ENCODE peak calls at places on chromosomes 11 and 22, in four cellular contexts. Y is sigmoid colon, G is HCT116, E is stomach. K is an unnamed sample.

GRCh38 chr22:44171486-44172076 is 9.1 kb upstream of the PARVG start:
- DNase-seq in Y (no peak), G (no peak), E (no peak), K (no peak)

GRCh38 chr11:102208835-102209234 is 98.6 kb downstream of the YAP1 start:
- DNase-seq in Y (no peak), G (no peak), E (no peak), K (no peak)

GRCh38 chr11:127066426-127067090 is 66.0 kb upstream of the KIRREL3 start:
- DNase-seq in Y (no peak), G (no peak), E (no peak), K (no peak)

GRCh38 chr11:122617297-122617696 is 38.2 kb upstream of the UBASH3B start:
- DNase-seq in Y (no peak), G (no peak), E (no peak), K (no peak)

GRCh38 chr11:17229481-17230152 is 21.8 kb upstream of the PIK3C2A start:
- DNase-seq in Y (no peak), G (no peak), E (no peak), K (no peak)

GRCh38 chr11:116384407-116384806 is 388.4 kb downstream of the BUD13 start:
- DNase-seq in Y (no peak), G (no peak), E (no peak), K (no peak)

GRCh38 chr22:47995718-47996117 is 1233.3 kb downstream of the TBC1D22A start:
- DNase-seq in Y (no peak), G (no peak), E (no peak), K (no peak)

GRCh38 chr11:79243412-79244174 is 197.2 kb downstream of the TENM4 start:
- DNase-seq in Y (no peak), G (no peak), E (no peak), K (no peak)

GRCh38 chr22:29994941-29995340 is 85.3 kb upstream of the HORMAD2 start:
- DNase-seq in Y (no peak), G (no peak), E (no peak), K (no peak)

GRCh38 chr11:85627332-85627997 is at the start of gene DLG2:
- DNase-seq in Y (no peak), G (no peak), E (no peak), K (no peak)

GRCh38 chr22:42947211-42947990 is 67.5 kb downstream of the PACSIN2 start:
- DNase-seq in Y (no peak), G (peak; percentile 73), E (peak; percentile 89), K (no peak)

GRCh38 chr11:69516526-69516925 is 35.1 kb downstream of the LINC01488 start:
- DNase-seq in Y (peak; percentile 34), G (no peak), E (no peak), K (no peak)

GRCh38 chr11:69514771-69515170 is 33.3 kb downstream of the LINC01488 start:
- DNase-seq in Y (peak; percentile 25), G (no peak), E (no peak), K (no peak)

GRCh38 chr11:69513196-69513595 is 31.7 kb downstream of the LINC01488 start:
- DNase-seq in Y (peak; percentile 32), G (no peak), E (no peak), K (no peak)

GRCh38 chr11:69513663-69514062 is 32.2 kb downstream of the LINC01488 start:
- DNase-seq in Y (peak; percentile 27), G (no peak), E (no peak), K (no peak)

GRCh38 chr11:69515271-69516245 is 34.1 kb downstream of the LINC01488 start:
- DNase-seq in Y (peak; percentile 46), G (no peak), E (no peak), K (no peak)
- TF ChIP-seq POLR2AphosphoS5 in Y (no peak), G (no peak), E (no peak), K (no peak)

GRCh38 chr11:128326791-128327190 is 260.6 kb downstream of the ETS1 start:
- DNase-seq in Y (no peak), G (no peak), E (no peak), K (no peak)
- H3K27ac ChIP-seq in Y (no peak overlapping the region), G (no peak overlapping the region), E (no peak overlapping the region), K (no peak overlapping the region)

GRCh38 chr11:8288824-8289223 is 25.1 kb upstream of the LMO1 start:
- DNase-seq in Y (peak; percentile 53), G (no peak), E (no peak), K (no peak)
- TF ChIP-seq POLR2AphosphoS5 in Y (no peak), G (no peak), E (no peak), K (no peak)

GRCh38 chr11:82842019-82842418 is 58.2 kb downstream of the PRCP start:
- DNase-seq in Y (peak; percentile 68), G (no peak), E (no peak), K (no peak)
- H3K27ac ChIP-seq in Y (no peak overlapping the region), G (no peak overlapping the region), E (no peak overlapping the region), K (no peak overlapping the region)

DNA sequence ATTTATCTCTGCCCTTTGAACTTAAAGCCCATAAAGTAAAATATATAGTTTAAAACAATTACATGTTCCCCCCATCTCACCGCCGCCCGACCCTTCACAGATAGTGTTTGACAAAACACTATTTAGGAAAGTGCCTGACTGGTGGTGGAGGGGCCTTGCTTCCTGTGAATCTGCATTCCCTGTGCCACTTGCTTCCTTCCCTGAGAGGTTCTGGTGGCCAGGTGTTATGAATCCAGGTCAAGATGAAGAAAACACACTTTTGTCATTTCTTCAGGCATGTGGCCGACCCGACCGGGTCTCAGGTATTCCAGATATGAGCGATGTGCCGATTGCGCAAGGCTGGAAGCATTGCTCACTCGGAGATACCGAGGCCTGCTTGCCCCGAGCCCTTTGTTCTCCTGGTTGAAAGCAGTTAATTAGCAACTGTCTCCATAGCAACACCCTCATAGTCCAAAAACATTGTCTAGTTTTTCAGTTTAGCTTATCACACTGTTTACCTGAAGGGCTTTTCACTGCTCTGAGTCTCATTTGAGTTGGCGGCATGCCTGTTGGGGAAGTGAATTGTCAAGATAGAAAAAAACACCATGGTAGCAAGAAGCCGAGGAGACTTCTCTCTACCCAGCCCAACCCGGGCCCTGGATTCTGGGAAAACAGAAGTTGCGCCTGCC is 128.3 kb downstream of the TEAD1 start:
- DNase-seq in Y (peak; percentile 74), G (peak; percentile 97), E (peak; percentile 92), K (no peak)
- TF ChIP-seq POLR2AphosphoS5 in Y (no peak), G (peak; percentile 58), E (peak; percentile 74), K (no peak)

DNA sequence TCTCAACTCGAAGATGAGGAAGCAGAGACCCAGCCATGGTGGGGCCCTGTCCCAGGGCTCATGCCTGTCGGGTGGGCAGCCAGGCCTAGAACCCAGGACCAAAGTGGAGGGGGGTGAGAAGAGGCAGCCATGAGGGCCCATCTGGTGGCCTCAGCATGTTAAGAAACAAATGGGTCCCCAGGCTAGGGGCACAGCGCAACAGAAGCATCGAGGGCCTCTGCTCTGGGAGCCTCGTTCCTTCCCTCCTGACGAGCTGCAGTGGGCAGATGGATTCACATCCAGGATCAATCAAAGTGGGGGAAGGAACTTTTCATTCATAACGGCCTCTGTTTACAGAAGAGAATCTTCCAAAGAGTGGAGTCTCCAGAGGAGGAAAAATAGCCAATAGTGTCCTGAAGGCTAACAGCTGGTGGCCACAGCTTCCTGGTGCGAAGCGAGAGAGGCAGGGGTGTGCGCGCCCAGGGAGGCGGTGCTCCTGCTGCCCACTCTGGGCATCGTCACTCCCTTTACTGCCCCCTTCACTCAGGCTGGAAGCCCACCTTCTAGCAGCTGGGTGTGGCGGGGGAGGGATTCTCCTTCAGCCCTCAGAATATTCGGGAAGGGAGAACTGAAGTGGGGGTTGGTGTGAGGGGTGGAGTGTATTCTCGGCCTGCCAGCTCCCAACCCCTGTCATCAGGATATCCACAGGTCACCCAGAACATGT is 4.3 kb downstream of the CBX7 start:
- DNase-seq in Y (peak; percentile 64), G (no peak), E (no peak), K (no peak)
- H3K27ac ChIP-seq in Y (peak overlapping the region; percentile 95), G (no peak overlapping the region), E (peak overlapping the region; percentile 96), K (no peak overlapping the region)

GRCh38 chr11:77154381-77155081 is 26.5 kb downstream of the MYO7A start:
- DNase-seq in Y (peak; percentile 67), G (no peak), E (peak; percentile 51), K (no peak)
- TF ChIP-seq POLR2AphosphoS5 in Y (no peak), G (no peak), E (no peak), K (no peak)